ENCODE peak calls at places on chromosomes 16 and 17, in five cellular contexts. One of them, this sample, is unnamed.

GRCh38 chr17:82655523-82655922 is 7.3 kb upstream of the WDR45B start:
- DNase-seq in stimulated activated CD8-positive, alpha-beta memory T cell treated with anti-CD3 and anti-CD28 coated beads, Interleukin-7, amount 100 ng/mL, for 1 hour: no peak
- DNase-seq in dermis microvascular lymphatic vessel endothelial cell: no peak
- DNase-seq in esophagus squamous epithelium: no peak
- DNase-seq in occipital lobe: no peak
- DNase-seq in this sample: no peak

GRCh38 chr17:6442775-6443174 is 1.5 kb upstream of the PIMREG start:
- DNase-seq in esophagus squamous epithelium: no peak
- DNase-seq in stimulated activated CD8-positive, alpha-beta memory T cell treated with anti-CD3 and anti-CD28 coated beads, Interleukin-7, amount 100 ng/mL, for 1 hour: no peak
- DNase-seq in occipital lobe: no peak
- DNase-seq in dermis microvascular lymphatic vessel endothelial cell: no peak
- DNase-seq in this sample: no peak

GRCh38 chr17:77119668-77120301 is 21.0 kb upstream of the SEC14L1 start:
- DNase-seq in esophagus squamous epithelium: no peak
- DNase-seq in stimulated activated CD8-positive, alpha-beta memory T cell treated with anti-CD3 and anti-CD28 coated beads, Interleukin-7, amount 100 ng/mL, for 1 hour: no peak
- DNase-seq in dermis microvascular lymphatic vessel endothelial cell: peak; percentile 56
- DNase-seq in occipital lobe: no peak
- DNase-seq in this sample: no peak

GRCh38 chr16:1707193-1707790 is 1.3 kb downstream of the MAPK8IP3 start:
- DNase-seq in stimulated activated CD8-positive, alpha-beta memory T cell treated with anti-CD3 and anti-CD28 coated beads, Interleukin-7, amount 100 ng/mL, for 1 hour: no peak
- DNase-seq in dermis microvascular lymphatic vessel endothelial cell: peak; percentile 41
- DNase-seq in esophagus squamous epithelium: no peak
- DNase-seq in occipital lobe: peak; percentile 58
- DNase-seq in this sample: no peak

GRCh38 chr16:67244387-67245188 is 2.7 kb downstream of the FHOD1 start:
- DNase-seq in esophagus squamous epithelium: peak; percentile 40
- DNase-seq in occipital lobe: no peak
- DNase-seq in stimulated activated CD8-positive, alpha-beta memory T cell treated with anti-CD3 and anti-CD28 coated beads, Interleukin-7, amount 100 ng/mL, for 1 hour: peak; percentile 66
- DNase-seq in dermis microvascular lymphatic vessel endothelial cell: peak; percentile 86
- DNase-seq in this sample: peak; percentile 58

GRCh38 chr16:67055712-67056487 is 27.0 kb downstream of the CBFB start:
- DNase-seq in esophagus squamous epithelium: no peak
- DNase-seq in dermis microvascular lymphatic vessel endothelial cell: peak; percentile 47
- DNase-seq in stimulated activated CD8-positive, alpha-beta memory T cell treated with anti-CD3 and anti-CD28 coated beads, Interleukin-7, amount 100 ng/mL, for 1 hour: no peak
- DNase-seq in occipital lobe: no peak
- DNase-seq in this sample: peak; percentile 96

GRCh38 chr16:6852643-6853042 is 480.0 kb upstream of the RBFOX1 start:
- DNase-seq in stimulated activated CD8-positive, alpha-beta memory T cell treated with anti-CD3 and anti-CD28 coated beads, Interleukin-7, amount 100 ng/mL, for 1 hour: no peak
- DNase-seq in dermis microvascular lymphatic vessel endothelial cell: no peak
- DNase-seq in occipital lobe: no peak
- DNase-seq in esophagus squamous epithelium: no peak
- DNase-seq in this sample: no peak

GRCh38 chr16:82629441-82630027 is 2.8 kb downstream of the CDH13 start:
- DNase-seq in stimulated activated CD8-positive, alpha-beta memory T cell treated with anti-CD3 and anti-CD28 coated beads, Interleukin-7, amount 100 ng/mL, for 1 hour: no peak
- DNase-seq in occipital lobe: no peak
- DNase-seq in esophagus squamous epithelium: no peak
- DNase-seq in dermis microvascular lymphatic vessel endothelial cell: peak; percentile 94
- DNase-seq in this sample: no peak

GRCh38 chr17:17554266-17554665 is 37.2 kb downstream of the PEMT start:
- DNase-seq in occipital lobe: no peak
- DNase-seq in dermis microvascular lymphatic vessel endothelial cell: no peak
- DNase-seq in esophagus squamous epithelium: no peak
- DNase-seq in stimulated activated CD8-positive, alpha-beta memory T cell treated with anti-CD3 and anti-CD28 coated beads, Interleukin-7, amount 100 ng/mL, for 1 hour: no peak
- DNase-seq in this sample: no peak

GRCh38 chr16:75264531-75264998 is 13.1 kb upstream of the BCAR1 start:
- DNase-seq in stimulated activated CD8-positive, alpha-beta memory T cell treated with anti-CD3 and anti-CD28 coated beads, Interleukin-7, amount 100 ng/mL, for 1 hour: no peak
- DNase-seq in occipital lobe: no peak
- DNase-seq in dermis microvascular lymphatic vessel endothelial cell: peak; percentile 73
- DNase-seq in esophagus squamous epithelium: no peak
- DNase-seq in this sample: no peak

GRCh38 chr16:84648595-84649510 is 542 bp downstream of the KLHL36 start:
- DNase-seq in stimulated activated CD8-positive, alpha-beta memory T cell treated with anti-CD3 and anti-CD28 coated beads, Interleukin-7, amount 100 ng/mL, for 1 hour: peak; percentile 6
- DNase-seq in occipital lobe: no peak
- DNase-seq in esophagus squamous epithelium: no peak
- DNase-seq in dermis microvascular lymphatic vessel endothelial cell: peak; percentile 34
- DNase-seq in this sample: no peak

GRCh38 chr16:66705790-66706505 is 9.4 kb upstream of the CMTM4 start:
- DNase-seq in dermis microvascular lymphatic vessel endothelial cell: peak; percentile 49
- DNase-seq in stimulated activated CD8-positive, alpha-beta memory T cell treated with anti-CD3 and anti-CD28 coated beads, Interleukin-7, amount 100 ng/mL, for 1 hour: no peak
- DNase-seq in occipital lobe: no peak
- DNase-seq in esophagus squamous epithelium: no peak
- DNase-seq in this sample: no peak

GRCh38 chr17:40548982-40549680 is 16.1 kb downstream of the CCR7 start:
- DNase-seq in stimulated activated CD8-positive, alpha-beta memory T cell treated with anti-CD3 and anti-CD28 coated beads, Interleukin-7, amount 100 ng/mL, for 1 hour: no peak
- DNase-seq in esophagus squamous epithelium: no peak
- DNase-seq in dermis microvascular lymphatic vessel endothelial cell: peak; percentile 85
- DNase-seq in occipital lobe: no peak
- DNase-seq in this sample: peak; percentile 77

GRCh38 chr17:55495239-55495638 is 16.0 kb downstream of the SMIM36 start:
- DNase-seq in esophagus squamous epithelium: no peak
- DNase-seq in occipital lobe: no peak
- DNase-seq in stimulated activated CD8-positive, alpha-beta memory T cell treated with anti-CD3 and anti-CD28 coated beads, Interleukin-7, amount 100 ng/mL, for 1 hour: no peak
- DNase-seq in dermis microvascular lymphatic vessel endothelial cell: no peak
- DNase-seq in this sample: no peak

GRCh38 chr17:31369266-31369665 is 22.2 kb upstream of the RAB11FIP4 start:
- DNase-seq in occipital lobe: no peak
- DNase-seq in stimulated activated CD8-positive, alpha-beta memory T cell treated with anti-CD3 and anti-CD28 coated beads, Interleukin-7, amount 100 ng/mL, for 1 hour: no peak
- DNase-seq in esophagus squamous epithelium: no peak
- DNase-seq in dermis microvascular lymphatic vessel endothelial cell: no peak
- DNase-seq in this sample: no peak

GRCh38 chr17:50412188-50412732 is 13.8 kb upstream of the ACSF2 start:
- DNase-seq in esophagus squamous epithelium: no peak
- DNase-seq in stimulated activated CD8-positive, alpha-beta memory T cell treated with anti-CD3 and anti-CD28 coated beads, Interleukin-7, amount 100 ng/mL, for 1 hour: no peak
- DNase-seq in occipital lobe: no peak
- DNase-seq in dermis microvascular lymphatic vessel endothelial cell: no peak
- DNase-seq in this sample: no peak

GRCh38 chr17:35117984-35118383 is 1.7 kb downstream of the RAD51D start:
- DNase-seq in esophagus squamous epithelium: no peak
- DNase-seq in stimulated activated CD8-positive, alpha-beta memory T cell treated with anti-CD3 and anti-CD28 coated beads, Interleukin-7, amount 100 ng/mL, for 1 hour: no peak
- DNase-seq in occipital lobe: no peak
- DNase-seq in dermis microvascular lymphatic vessel endothelial cell: peak; percentile 38
- DNase-seq in this sample: no peak

This sample was measured in AG04449.